ENCODE peak calls at places on chromosomes 12 and 14, in seven cellular contexts. One of them, this sample, is unnamed.

GRCh38 chr14:39740454-39740853 is 308.2 kb upstream of the FBXO33 start:
- DNase-seq in adrenal gland: no peak
- DNase-seq in body of pancreas: no peak
- DNase-seq in LNCaP clone FGC: no peak
- DNase-seq in CD8-positive, alpha-beta T cell: no peak
- DNase-seq in astrocyte of the cerebellum: no peak
- DNase-seq in AG04450: no peak
- DNase-seq in this sample: no peak

GRCh38 chr14:85416771-85417170 is 113.2 kb upstream of the FLRT2 start:
- DNase-seq in adrenal gland: no peak
- DNase-seq in CD8-positive, alpha-beta T cell: no peak
- DNase-seq in body of pancreas: no peak
- DNase-seq in LNCaP clone FGC: no peak
- DNase-seq in astrocyte of the cerebellum: peak
- DNase-seq in AG04450: peak
- DNase-seq in this sample: no peak

GRCh38 chr12:124242529-124243065 is 52.3 kb upstream of the RFLNA start:
- DNase-seq in LNCaP clone FGC: no peak
- DNase-seq in body of pancreas: no peak
- DNase-seq in AG04450: no peak
- DNase-seq in adrenal gland: no peak
- DNase-seq in CD8-positive, alpha-beta T cell: no peak
- DNase-seq in astrocyte of the cerebellum: no peak
- DNase-seq in this sample: no peak

GRCh38 chr12:21566907-21567355 is 37.7 kb downstream of the GYS2 start:
- DNase-seq in adrenal gland: no peak
- DNase-seq in CD8-positive, alpha-beta T cell: no peak
- DNase-seq in LNCaP clone FGC: no peak
- DNase-seq in astrocyte of the cerebellum: no peak
- DNase-seq in AG04450: no peak
- DNase-seq in body of pancreas: no peak
- DNase-seq in this sample: no peak

GRCh38 chr12:123854918-123855317 is 92.8 kb downstream of the DNAH10 start:
- DNase-seq in CD8-positive, alpha-beta T cell: no peak
- DNase-seq in LNCaP clone FGC: no peak
- DNase-seq in astrocyte of the cerebellum: no peak
- DNase-seq in AG04450: no peak
- DNase-seq in body of pancreas: no peak
- DNase-seq in adrenal gland: no peak
- DNase-seq in this sample: no peak

GRCh38 chr12:1835178-1836131 is 15.1 kb downstream of the LRTM2 start:
- DNase-seq in CD8-positive, alpha-beta T cell: no peak
- DNase-seq in astrocyte of the cerebellum: no peak
- DNase-seq in body of pancreas: no peak
- DNase-seq in adrenal gland: no peak
- DNase-seq in LNCaP clone FGC: no peak
- DNase-seq in AG04450: no peak
- DNase-seq in this sample: no peak

GRCh38 chr14:105853089-105853906 is 326.9 kb downstream of the TMEM121 start:
- DNase-seq in AG04450: no peak
- DNase-seq in LNCaP clone FGC: no peak
- DNase-seq in adrenal gland: peak
- DNase-seq in body of pancreas: no peak
- DNase-seq in astrocyte of the cerebellum: no peak
- DNase-seq in CD8-positive, alpha-beta T cell: no peak
- DNase-seq in this sample: no peak

GRCh38 chr14:64680013-64680674 is 24.1 kb upstream of the PLEKHG3 start:
- DNase-seq in AG04450: no peak
- DNase-seq in CD8-positive, alpha-beta T cell: no peak
- DNase-seq in LNCaP clone FGC: no peak
- DNase-seq in adrenal gland: no peak
- DNase-seq in astrocyte of the cerebellum: no peak
- DNase-seq in body of pancreas: no peak
- DNase-seq in this sample: no peak

GRCh38 chr12:45336762-45337596 is 121.1 kb downstream of the ANO6 start:
- DNase-seq in adrenal gland: no peak
- DNase-seq in CD8-positive, alpha-beta T cell: no peak
- DNase-seq in astrocyte of the cerebellum: peak
- DNase-seq in body of pancreas: no peak
- DNase-seq in LNCaP clone FGC: no peak
- DNase-seq in AG04450: peak
- DNase-seq in this sample: no peak

GRCh38 chr14:64272019-64272418 is 22.2 kb downstream of the ESR2 start:
- DNase-seq in astrocyte of the cerebellum: no peak
- DNase-seq in AG04450: no peak
- DNase-seq in body of pancreas: no peak
- DNase-seq in CD8-positive, alpha-beta T cell: no peak
- DNase-seq in adrenal gland: no peak
- DNase-seq in LNCaP clone FGC: no peak
- DNase-seq in this sample: no peak

DNA sequence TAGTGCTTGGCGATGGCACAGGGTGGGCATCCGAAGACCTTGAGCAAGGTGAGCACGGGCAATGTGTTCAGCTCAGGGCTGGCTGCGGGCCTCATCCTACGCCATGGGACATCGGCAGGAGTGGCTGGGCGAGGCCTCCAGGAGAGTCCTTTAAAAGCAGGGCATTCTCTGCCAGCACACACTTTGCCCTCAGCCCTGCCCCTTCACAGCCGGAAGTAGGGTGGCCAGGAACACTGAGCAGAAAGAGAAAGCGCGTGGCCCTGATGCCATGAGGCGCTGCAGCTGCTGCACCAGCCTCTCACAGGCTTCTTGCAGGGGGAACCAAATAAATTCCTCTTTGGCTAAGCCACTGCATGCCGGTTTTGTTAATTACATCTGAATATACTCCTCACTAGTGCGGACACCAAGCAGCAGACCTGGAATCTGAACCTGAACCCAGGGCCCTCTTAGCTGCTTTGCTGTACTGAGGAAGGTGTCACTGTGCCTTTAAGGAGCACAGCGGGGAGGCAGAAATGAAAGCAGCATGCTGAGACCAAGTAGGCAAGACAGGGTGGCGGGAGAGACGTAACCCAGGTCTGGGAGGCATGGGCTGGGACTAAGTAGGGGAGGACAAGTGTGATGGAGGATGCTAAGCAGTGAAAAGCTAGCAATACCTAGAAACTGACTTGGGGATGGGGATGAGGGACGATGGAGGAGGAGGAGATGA is 155.2 kb downstream of the TTC7B start:
- DNase-seq in LNCaP clone FGC: no peak
- DNase-seq in body of pancreas: no peak
- DNase-seq in CD8-positive, alpha-beta T cell: no peak
- DNase-seq in AG04450: no peak
- DNase-seq in adrenal gland: no peak
- DNase-seq in astrocyte of the cerebellum: no peak
- DNase-seq in this sample: peak
- H3K4me3 ChIP-seq in LNCaP clone FGC: no peak
- H3K4me3 ChIP-seq in body of pancreas: no peak
- H3K4me3 ChIP-seq in CD8-positive, alpha-beta T cell: no peak
- H3K4me3 ChIP-seq in AG04450: no peak
- H3K4me3 ChIP-seq in adrenal gland: no peak
- H3K4me3 ChIP-seq in astrocyte of the cerebellum: no peak
- H3K4me3 ChIP-seq in this sample: no peak

GRCh38 chr12:19994970-19995369 is 373.4 kb upstream of the PDE3A start:
- DNase-seq in LNCaP clone FGC: no peak
- DNase-seq in AG04450: no peak
- DNase-seq in astrocyte of the cerebellum: no peak
- DNase-seq in body of pancreas: no peak
- DNase-seq in adrenal gland: no peak
- DNase-seq in CD8-positive, alpha-beta T cell: no peak
- DNase-seq in this sample: no peak
- TF ChIP-seq CTCF in LNCaP clone FGC: peak
- TF ChIP-seq CTCF in AG04450: peak
- TF ChIP-seq CTCF in astrocyte of the cerebellum: no peak
- TF ChIP-seq CTCF in body of pancreas: peak
- TF ChIP-seq CTCF in adrenal gland: no peak
- TF ChIP-seq CTCF in CD8-positive, alpha-beta T cell: no peak
- TF ChIP-seq CTCF in this sample: peak

GRCh38 chr12:100706029-100706428 is 88.5 kb upstream of the ANO4 start:
- DNase-seq in body of pancreas: no peak
- DNase-seq in adrenal gland: no peak
- DNase-seq in CD8-positive, alpha-beta T cell: no peak
- DNase-seq in LNCaP clone FGC: no peak
- DNase-seq in AG04450: peak
- DNase-seq in astrocyte of the cerebellum: peak
- DNase-seq in this sample: no peak
- H3K4me3 ChIP-seq in body of pancreas: no peak
- H3K4me3 ChIP-seq in adrenal gland: no peak
- H3K4me3 ChIP-seq in CD8-positive, alpha-beta T cell: no peak
- H3K4me3 ChIP-seq in LNCaP clone FGC: no peak
- H3K4me3 ChIP-seq in AG04450: no peak
- H3K4me3 ChIP-seq in astrocyte of the cerebellum: no peak
- H3K4me3 ChIP-seq in this sample: no peak

DNA sequence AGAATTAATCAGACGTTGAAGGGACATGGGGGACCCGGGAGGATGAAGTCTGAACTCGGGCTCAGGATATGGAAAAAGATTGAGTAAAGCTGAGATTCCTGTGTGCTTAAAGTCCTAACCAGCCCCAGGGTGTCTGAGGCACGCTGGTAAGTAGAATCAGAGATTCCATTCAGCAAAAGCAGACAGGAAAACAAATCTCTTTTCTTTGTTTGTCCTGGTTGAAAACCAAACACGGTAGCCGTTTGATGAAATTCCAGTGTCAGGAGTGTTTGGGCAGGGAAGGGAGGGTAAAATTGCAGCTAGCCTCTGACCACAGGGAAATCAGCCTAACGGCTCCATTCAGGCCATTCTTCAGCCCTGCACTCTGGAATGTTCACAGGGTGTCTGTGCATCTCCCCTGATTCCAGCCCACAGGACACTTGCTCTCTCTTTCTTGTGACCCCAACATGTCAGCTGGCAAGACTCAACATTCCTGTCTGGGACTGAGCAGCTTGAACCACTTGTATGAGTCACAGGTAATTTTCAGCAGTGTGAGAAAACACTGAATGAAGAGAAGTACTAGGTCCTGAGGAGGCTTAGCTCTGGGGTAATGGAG is 31.0 kb downstream of the NINJ2 start:
- DNase-seq in LNCaP clone FGC: peak
- DNase-seq in adrenal gland: no peak
- DNase-seq in body of pancreas: peak
- DNase-seq in astrocyte of the cerebellum: peak
- DNase-seq in CD8-positive, alpha-beta T cell: no peak
- DNase-seq in AG04450: peak
- DNase-seq in this sample: no peak
- TF ChIP-seq CTCF in LNCaP clone FGC: no peak
- TF ChIP-seq CTCF in adrenal gland: no peak
- TF ChIP-seq CTCF in body of pancreas: no peak
- TF ChIP-seq CTCF in astrocyte of the cerebellum: no peak
- TF ChIP-seq CTCF in CD8-positive, alpha-beta T cell: no peak
- TF ChIP-seq CTCF in AG04450: no peak
- TF ChIP-seq CTCF in this sample: no peak

This sample was measured in heart left ventricle.